ENCODE peak calls at places on chromosomes 4 and X, in eight cellular contexts. M is brain microvascular endothelial cell; C is Panc1; X is thyroid gland; E is activated CD8-positive, alpha-beta T cell treated with anti-CD3 and anti-CD28 coated beads for 36 hours; S is PC-3; B is ascending aorta; K is esophagus squamous epithelium. G is an unnamed sample.

GRCh38 chrX:107676559-107677378 is 48.5 kb downstream of the PRPS1 start:
- DNase-seq in C (peak), E (peak), M (peak), B (peak), K (peak), S (peak), X (peak), G (no peak)

GRCh38 chr4:69861756-69862155 is 1.8 kb upstream of the SULT1E1 start:
- DNase-seq in C (no peak), K (no peak), X (no peak), E (no peak), S (no peak), M (no peak), B (no peak), G (no peak)

GRCh38 chr4:13793020-13793710 is 165.6 kb upstream of the BOD1L1 start:
- DNase-seq in B (no peak), K (no peak), C (no peak), S (no peak), X (no peak), E (no peak), M (no peak), G (no peak)

GRCh38 chr4:82491251-82491960 is 61.0 kb downstream of the ENOPH1 start:
- DNase-seq in S (peak), X (no peak), M (no peak), C (no peak), K (no peak), B (no peak), E (no peak), G (no peak)

GRCh38 chrX:1598021-1598875 is 6.8 kb downstream of the AKAP17A start:
- DNase-seq in B (no peak), S (no peak), E (no peak), M (no peak), X (no peak), K (no peak), C (no peak), G (no peak)

GRCh38 chr4:129543299-129543698 is 447.3 kb downstream of the C4orf33 start:
- DNase-seq in M (no peak), K (no peak), B (no peak), S (no peak), E (no peak), X (no peak), C (no peak), G (no peak)

GRCh38 chr4:78265006-78265405 is 207.9 kb downstream of the FRAS1 start:
- DNase-seq in K (no peak), E (no peak), S (no peak), C (no peak), B (no peak), X (no peak), M (no peak), G (no peak)

GRCh38 chrX:13029341-13029740 is 15.1 kb downstream of the FAM9C start:
- DNase-seq in B (no peak), K (no peak), X (peak), C (no peak), M (peak), E (no peak), S (peak), G (no peak)

GRCh38 chrX:119757979-119758681 is at the start of gene SOWAHD:
- DNase-seq in S (peak), X (peak), K (no peak), B (no peak), E (peak), C (no peak), M (no peak), G (peak)

GRCh38 chr4:142021761-142022160 is 385.4 kb downstream of the IL15 start:
- DNase-seq in X (no peak), C (no peak), S (no peak), K (no peak), B (no peak), E (no peak), M (no peak), G (no peak)

GRCh38 chr4:168796362-168797106 is 213.5 kb downstream of the CBR4 start:
- DNase-seq in S (peak), X (no peak), M (peak), E (no peak), C (no peak), K (no peak), B (no peak), G (no peak)

GRCh38 chr4:26030780-26031179 is 116.8 kb downstream of the SMIM20 start:
- DNase-seq in C (no peak), B (peak), K (no peak), X (no peak), M (no peak), E (no peak), S (no peak), G (no peak)

GRCh38 chr4:110533940-110534339 is 58.0 kb downstream of the ENPEP start:
- DNase-seq in X (no peak), C (peak), B (peak), K (no peak), E (no peak), M (peak), S (peak), G (no peak)

GRCh38 chrX:43328358-43328946 is 327.6 kb upstream of the MAOA start:
- DNase-seq in K (no peak), C (no peak), S (no peak), X (no peak), B (no peak), E (no peak), M (no peak), G (no peak)

GRCh38 chr4:15729910-15730533 is 27.2 kb downstream of the BST1 start:
- DNase-seq in C (peak), E (peak), K (no peak), M (peak), B (no peak), S (peak), X (no peak), G (no peak)

GRCh38 chrX:113514906-113515305 is 674.3 kb upstream of the AMOT start:
- DNase-seq in C (no peak), S (no peak), B (no peak), E (no peak), X (no peak), K (no peak), M (no peak), G (no peak)

GRCh38 chr4:79083406-79084010 is 144.3 kb upstream of the PAQR3 start:
- DNase-seq in X (no peak), K (no peak), C (no peak), S (no peak), E (no peak), M (no peak), B (no peak), G (no peak)

GRCh38 chrX:96182366-96182765 is 502.3 kb upstream of the DIAPH2 start:
- DNase-seq in B (no peak), K (no peak), M (peak), C (no peak), E (no peak), X (no peak), S (peak), G (peak)
- TF ChIP-seq CTCF in B (no peak), K (no peak), M (peak), C (peak), E (no peak), X (no peak), S (peak), G (peak)

DNA sequence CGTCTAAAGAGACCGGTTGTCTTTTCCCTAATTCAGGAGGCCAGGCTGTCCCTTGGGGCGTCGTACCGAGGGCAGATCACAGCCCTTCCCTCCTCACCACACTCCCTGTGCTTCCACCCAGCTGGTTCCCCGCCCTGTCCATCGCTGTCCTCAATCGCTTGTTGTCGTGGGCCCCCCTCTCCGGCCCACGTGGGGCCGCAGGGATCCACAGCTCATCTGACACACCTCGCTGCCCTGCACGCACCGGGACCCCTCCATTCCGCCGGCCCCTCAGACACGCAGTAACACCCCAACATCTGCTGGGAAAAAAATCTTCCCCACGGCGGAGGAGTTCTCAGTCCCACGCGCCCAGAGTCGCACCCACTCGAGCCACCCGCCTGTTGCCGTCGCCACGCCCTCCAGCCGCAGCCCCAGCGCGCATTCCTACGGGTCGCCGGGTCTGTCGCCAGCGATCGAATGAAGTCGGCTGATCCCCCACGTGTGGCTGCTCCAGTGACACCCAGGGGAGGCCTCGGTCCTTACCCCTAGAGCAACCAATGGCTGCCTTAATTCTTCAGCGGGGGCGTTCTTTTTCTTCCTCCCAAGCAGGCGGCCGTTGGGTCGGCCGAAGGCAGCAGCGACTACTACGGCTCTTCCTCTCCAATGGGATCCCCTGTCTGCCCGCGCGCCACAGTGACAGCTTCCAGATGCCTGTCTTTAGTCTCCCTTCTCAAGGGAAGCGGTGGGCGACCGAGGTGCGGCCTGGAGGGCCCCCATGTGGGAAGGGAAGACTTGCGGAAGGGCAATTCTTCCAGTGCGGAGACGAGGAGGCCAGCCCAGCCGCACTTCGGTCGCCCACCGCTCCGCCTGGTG is 885 bp upstream of the SEPTIN11 start:
- DNase-seq in E (peak), C (no peak), B (peak), K (no peak), S (peak), M (peak), X (peak), G (peak)
- TF ChIP-seq CTCF in E (no peak), C (no peak), B (no peak), K (no peak), S (no peak), M (peak), X (no peak), G (no peak)

DNA sequence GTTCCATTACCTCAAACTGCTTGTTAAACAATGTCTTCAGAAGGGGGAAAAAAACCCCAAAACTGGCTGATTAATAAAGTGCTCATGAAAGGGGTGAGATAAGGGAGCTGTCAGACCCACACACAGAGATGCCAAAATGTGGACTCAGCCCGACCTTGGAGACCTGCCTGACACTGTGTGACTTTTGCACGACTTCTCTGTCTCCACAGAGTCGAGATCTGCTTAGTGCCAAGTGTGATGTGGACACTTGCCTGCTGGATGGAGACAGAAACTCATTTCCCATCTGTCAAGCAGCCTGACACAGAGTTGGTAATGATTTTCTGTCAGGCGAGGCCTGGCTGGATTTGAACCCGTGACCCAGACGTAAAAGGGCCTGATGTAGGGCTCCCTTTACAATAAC is 31.6 kb downstream of the REELD1 start:
- DNase-seq in K (no peak), X (no peak), B (no peak), E (peak), C (no peak), M (no peak), S (no peak), G (no peak)
- TF ChIP-seq CTCF in K (no peak), X (no peak), B (no peak), E (no peak), C (no peak), M (no peak), S (no peak), G (no peak)

GRCh38 chrX:146477341-146477740 is 332.2 kb upstream of the CXorf51B start:
- DNase-seq in M (no peak), B (no peak), K (no peak), E (no peak), C (no peak), S (no peak), X (no peak), G (no peak)

GRCh38 chrX:146481735-146482134 is 327.8 kb upstream of the CXorf51B start:
- DNase-seq in B (no peak), X (no peak), S (no peak), C (no peak), E (no peak), M (no peak), K (no peak), G (no peak)
- TF ChIP-seq CTCF in B (no peak), X (no peak), S (no peak), C (no peak), E (no peak), M (no peak), K (no peak), G (no peak)

GRCh38 chr4:112185334-112185733 is 40.1 kb downstream of the FAM241A start:
- DNase-seq in B (no peak), K (no peak), C (no peak), E (no peak), M (no peak), X (no peak), S (no peak), G (no peak)

GRCh38 chr4:112182604-112183003 is 37.4 kb downstream of the FAM241A start:
- DNase-seq in B (no peak), C (no peak), M (no peak), X (no peak), K (no peak), S (no peak), E (no peak), G (no peak)

GRCh38 chr4:112183252-112183651 is 38.0 kb downstream of the FAM241A start:
- DNase-seq in M (no peak), C (no peak), K (no peak), B (no peak), X (no peak), E (peak), S (no peak), G (no peak)

GRCh38 chr4:112185740-112186670 is 40.8 kb downstream of the FAM241A start:
- DNase-seq in B (no peak), C (no peak), M (no peak), X (no peak), E (no peak), S (no peak), K (no peak), G (no peak)

DNA sequence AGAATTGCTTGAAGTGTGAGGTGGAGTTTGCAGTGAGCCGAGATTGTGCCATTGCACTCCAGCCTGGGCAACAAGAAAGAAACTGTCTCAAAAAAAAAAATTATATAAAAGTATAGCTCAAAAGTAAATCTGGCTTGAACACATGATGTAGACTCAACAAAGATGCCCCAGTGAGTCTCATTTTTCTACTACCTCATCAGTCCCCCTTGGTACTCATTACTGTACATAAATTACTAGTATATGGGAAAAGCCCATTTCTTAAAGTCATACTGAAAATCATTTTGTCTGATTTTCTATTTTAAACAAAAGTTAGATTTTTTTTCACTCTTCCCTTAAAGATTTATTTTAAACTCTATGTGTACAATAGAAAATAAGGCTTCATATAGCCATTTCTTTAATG is 39.2 kb downstream of the FAM241A start:
- DNase-seq in C (no peak), E (no peak), M (no peak), S (no peak), X (no peak), K (no peak), B (no peak), G (no peak)
- TF ChIP-seq CTCF in C (no peak), E (no peak), M (no peak), S (no peak), X (no peak), K (no peak), B (no peak), G (no peak)